ENCODE peak calls at places on chromosomes 4 and X, in eight cellular contexts. I is nephron progenitor cell, R is BJ, S is GM10248, G is neural progenitor cell, A is GM13976, L is MCF 10A, F is foreskin fibroblast. Z is an unnamed sample.

GRCh38 chr4:79653871-79654270 is 245.8 kb upstream of the GK2 start:
- DNase-seq in I (no peak), R (no peak), S (no peak), G (no peak), A (no peak), L (no peak), F (no peak), Z (no peak)

GRCh38 chr4:17809667-17810066 is 890 bp downstream of the DCAF16 start:
- DNase-seq in I (no peak), R (no peak), S (no peak), G (no peak), A (no peak), L (no peak), F (no peak), Z (no peak)

GRCh38 chr4:85486425-85487101 is 11.6 kb downstream of the ARHGAP24 start:
- DNase-seq in I (no peak), R (no peak), S (no peak), G (no peak), A (no peak), L (peak), F (peak), Z (no peak)

GRCh38 chr4:1757836-1758235 is 35.3 kb upstream of the FGFR3 start:
- DNase-seq in I (no peak), R (no peak), S (no peak), G (no peak), A (no peak), L (no peak), F (no peak), Z (no peak)

GRCh38 chr4:41692717-41693345 is 55.7 kb downstream of the PHOX2B start:
- DNase-seq in I (peak), R (no peak), S (peak), G (peak), A (peak), L (peak), F (peak), Z (peak)

GRCh38 chr4:12555011-12555410 is 929.1 kb downstream of the RAB28 start:
- DNase-seq in I (no peak), R (no peak), S (no peak), G (no peak), A (no peak), L (peak), F (no peak), Z (no peak)

GRCh38 chrX:72128881-72129280 is 2.8 kb downstream of the RTL5 start:
- DNase-seq in I (no peak), R (no peak), S (no peak), G (peak), A (no peak), L (peak), F (peak), Z (no peak)

GRCh38 chrX:103376118-103376978 is at the start of gene BEX3:
- DNase-seq in I (peak), R (no peak), S (peak), G (peak), A (peak), L (peak), F (peak), Z (peak)

GRCh38 chr4:65668201-65669007 is 1.9 kb downstream of the EPHA5 start:
- DNase-seq in I (peak), R (no peak), S (peak), G (peak), A (peak), L (no peak), F (no peak), Z (no peak)

GRCh38 chr4:58679051-58679450 is 1568.9 kb upstream of the IGFBP7 start:
- DNase-seq in I (no peak), R (no peak), S (no peak), G (no peak), A (no peak), L (no peak), F (no peak), Z (no peak)

GRCh38 chr4:98784947-98785693 is 126.7 kb upstream of the TSPAN5 start:
- DNase-seq in I (no peak), R (no peak), S (no peak), G (no peak), A (no peak), L (no peak), F (no peak), Z (no peak)

GRCh38 chr4:86978709-86979108 is 43.9 kb downstream of the AFF1 start:
- DNase-seq in I (no peak), R (no peak), S (no peak), G (no peak), A (no peak), L (no peak), F (no peak), Z (no peak)

GRCh38 chrX:11010476-11010875 is 100.7 kb upstream of the HCCS start:
- DNase-seq in I (no peak), R (no peak), S (no peak), G (no peak), A (no peak), L (peak), F (peak), Z (no peak)

DNA sequence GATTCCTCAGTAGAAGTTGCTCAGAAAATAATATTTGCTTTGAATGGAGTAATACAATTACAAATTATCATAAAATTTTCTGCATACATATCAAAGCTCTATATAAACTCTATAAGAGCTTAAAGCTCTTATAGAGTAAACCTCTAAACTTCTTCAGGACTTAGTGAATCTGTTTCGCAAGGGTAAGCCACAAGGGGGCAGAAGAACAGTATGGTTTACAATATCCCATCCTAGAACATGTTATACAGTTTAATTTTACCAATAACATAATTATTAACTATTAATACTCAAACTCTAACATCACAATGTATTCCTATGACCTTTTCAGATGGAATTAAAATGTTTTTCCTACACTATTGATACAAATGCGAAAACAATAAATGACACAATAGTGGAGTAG is 33.8 kb upstream of the SPANXN1 start:
- DNase-seq in I (peak), R (no peak), S (no peak), G (peak), A (no peak), L (peak), F (no peak), Z (no peak)
- TF ChIP-seq CTCF in I (peak), R (no peak), S (no peak), G (peak), A (peak), L (peak), F (no peak), Z (peak)

GRCh38 chr4:38728651-38729141 is 54.1 kb downstream of the TLR10 start:
- DNase-seq in I (no peak), R (no peak), S (no peak), G (no peak), A (no peak), L (peak), F (no peak), Z (no peak)
- TF ChIP-seq CTCF in I (no peak), R (no peak), S (no peak), G (peak), A (no peak), L (no peak), F (no peak), Z (peak)

DNA sequence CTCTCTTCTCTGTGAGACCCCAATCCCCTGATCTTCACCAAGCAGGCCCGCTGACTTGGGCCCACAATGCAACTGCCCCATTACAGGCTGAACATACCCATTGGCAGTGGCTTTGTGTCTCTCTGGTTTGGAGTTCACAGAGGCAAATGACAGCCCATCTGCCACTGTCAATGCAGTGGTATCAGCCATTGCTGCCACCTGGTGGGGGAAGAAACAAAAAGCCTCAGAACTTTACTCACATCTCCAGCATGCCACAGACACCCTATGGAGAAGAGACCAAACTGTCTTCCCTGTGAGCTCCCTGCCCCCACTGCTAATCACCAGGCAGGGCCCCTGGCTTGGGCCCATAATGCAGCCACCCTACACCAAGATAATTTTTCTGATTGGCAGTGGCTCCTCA is 729.3 kb upstream of the ACTRT1 start:
- DNase-seq in I (peak), R (no peak), S (peak), G (peak), A (peak), L (peak), F (no peak), Z (no peak)
- TF ChIP-seq CTCF in I (peak), R (no peak), S (peak), G (peak), A (peak), L (peak), F (no peak), Z (peak)

GRCh38 chrX:47815901-47816845 is 20.5 kb upstream of the ZNF81 start:
- DNase-seq in I (no peak), R (no peak), S (no peak), G (no peak), A (no peak), L (peak), F (peak), Z (no peak)

GRCh38 chrX:47817421-47817820 is 19.3 kb upstream of the ZNF81 start:
- DNase-seq in I (no peak), R (no peak), S (no peak), G (no peak), A (no peak), L (no peak), F (no peak), Z (no peak)

GRCh38 chrX:47809065-47809788 is 27.5 kb upstream of the ZNF81 start:
- DNase-seq in I (no peak), R (no peak), S (no peak), G (no peak), A (no peak), L (no peak), F (no peak), Z (no peak)

GRCh38 chrX:47817897-47818296 is 18.8 kb upstream of the ZNF81 start:
- DNase-seq in I (no peak), R (no peak), S (no peak), G (no peak), A (no peak), L (no peak), F (no peak), Z (no peak)

DNA sequence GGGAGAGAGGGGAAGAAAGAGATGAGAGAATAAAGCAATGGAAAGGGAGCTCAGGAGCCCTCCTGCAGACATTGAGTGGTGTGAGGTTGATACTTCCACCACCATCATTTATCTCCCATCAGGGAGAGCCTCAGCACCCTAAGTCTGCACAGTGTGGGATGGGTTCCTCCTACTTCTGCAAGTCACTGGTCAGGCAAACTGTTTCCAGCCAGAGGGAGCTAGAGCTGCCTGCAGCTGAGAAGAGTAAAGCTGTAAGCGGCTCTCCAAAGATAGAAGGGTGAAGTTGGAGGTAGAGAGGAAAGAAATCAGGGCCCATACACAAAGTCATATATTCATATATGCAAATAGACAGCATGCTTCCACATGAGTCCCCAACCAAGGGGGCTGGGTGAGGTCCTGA is 21.8 kb upstream of the ZNF81 start:
- DNase-seq in I (no peak), R (no peak), S (no peak), G (peak), A (no peak), L (no peak), F (peak), Z (no peak)
- TF ChIP-seq CTCF in I (no peak), R (no peak), S (no peak), G (no peak), A (no peak), L (no peak), F (no peak), Z (no peak)

DNA sequence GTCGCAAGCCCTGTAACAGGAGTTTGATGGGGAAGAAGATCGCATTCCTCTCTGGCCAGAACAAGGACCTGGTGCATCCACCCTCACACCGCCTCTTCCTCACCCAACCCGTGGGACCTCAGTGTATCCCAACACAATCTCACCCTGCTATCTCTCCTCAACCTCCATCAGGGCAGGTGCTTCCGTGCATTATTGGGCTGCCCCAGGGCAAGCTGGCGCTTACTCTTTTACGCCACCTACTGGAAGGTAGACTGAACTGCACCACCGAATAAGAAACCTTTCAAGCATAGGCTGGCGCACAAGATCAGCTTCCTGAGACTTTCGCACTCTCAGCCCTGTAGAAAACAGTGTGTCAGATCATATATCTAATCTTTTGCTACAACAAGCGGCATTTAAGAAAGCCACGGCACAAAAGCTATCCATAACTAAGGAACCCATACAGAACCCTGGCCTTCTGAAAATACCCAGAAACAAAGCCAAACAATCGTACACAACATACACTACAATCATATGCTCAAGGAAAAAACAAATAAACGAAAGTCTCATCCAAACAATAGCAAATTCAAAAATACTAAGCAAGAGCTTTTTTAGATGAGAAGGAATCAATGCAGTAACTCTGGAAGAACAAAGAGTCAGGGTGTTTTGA is 209.3 kb downstream of the UGT8 start:
- DNase-seq in I (peak), R (no peak), S (peak), G (peak), A (peak), L (peak), F (peak), Z (peak)
- TF ChIP-seq CTCF in I (peak), R (peak), S (peak), G (peak), A (peak), L (peak), F (peak), Z (peak)

GRCh38 chrX:75522565-75523411 is at the start of gene ZDHHC15:
- DNase-seq in I (peak), R (no peak), S (no peak), G (peak), A (no peak), L (no peak), F (peak), Z (peak)
- TF ChIP-seq CTCF in I (no peak), R (no peak), S (no peak), G (no peak), A (no peak), L (no peak), F (no peak), Z (peak)